ENCODE peak calls at places on chromosomes 13 and 19, in ten cellular contexts. A is heart right ventricle; I is cardiac muscle cell; Q is left lung; F is breast epithelium; S is kidney; J is effector memory CD4-positive, alpha-beta T cell; O is HepG2; R is A673; V is cardiac fibroblast. M is an unnamed sample.

GRCh38 chr13:51278426-51279130 is 56.4 kb downstream of the FAM124A start:
- DNase-seq in A (no peak), I (no peak), Q (no peak), F (no peak), S (no peak), J (no peak), O (no peak), R (no peak), V (no peak), M (no peak)

GRCh38 chr19:48795855-48796142 is 15.0 kb downstream of the BCAT2 start:
- DNase-seq in A (peak), I (no peak), Q (no peak), F (no peak), S (peak), J (no peak), O (no peak), R (no peak), V (no peak), M (no peak)

GRCh38 chr19:20367811-20368294 is 197.7 kb downstream of the ZNF737 start:
- DNase-seq in A (no peak), I (no peak), Q (no peak), F (no peak), S (no peak), J (no peak), O (no peak), R (no peak), V (no peak), M (no peak)

GRCh38 chr13:89936256-89936655 is 1411.2 kb upstream of the MIR17HG start:
- DNase-seq in A (no peak), I (no peak), Q (no peak), F (no peak), S (no peak), J (no peak), O (no peak), R (no peak), V (no peak), M (no peak)

GRCh38 chr13:41751277-41751676 is 209.6 kb downstream of the VWA8 start:
- DNase-seq in A (no peak), I (peak), Q (peak), F (no peak), S (peak), J (no peak), O (no peak), R (no peak), V (peak), M (peak)

GRCh38 chr13:34939771-34940170 is 2.3 kb upstream of the NBEA start:
- DNase-seq in A (no peak), I (no peak), Q (no peak), F (no peak), S (no peak), J (no peak), O (no peak), R (no peak), V (no peak), M (no peak)

GRCh38 chr19:57664269-57665127 is 4.2 kb upstream of the ZSCAN4 start:
- DNase-seq in A (peak), I (peak), Q (peak), F (no peak), S (peak), J (no peak), O (peak), R (peak), V (peak), M (no peak)

GRCh38 chr19:11073568-11073967 is 15.7 kb upstream of the LDLR start:
- DNase-seq in A (no peak), I (no peak), Q (no peak), F (no peak), S (no peak), J (no peak), O (no peak), R (no peak), V (no peak), M (no peak)

GRCh38 chr19:35141627-35142401 is 1.2 kb upstream of the FXYD7 start:
- DNase-seq in A (no peak), I (peak), Q (no peak), F (no peak), S (no peak), J (no peak), O (no peak), R (no peak), V (no peak), M (no peak)

GRCh38 chr13:44884076-44884729 is 105.1 kb downstream of the NUFIP1 start:
- DNase-seq in A (no peak), I (peak), Q (no peak), F (no peak), S (no peak), J (no peak), O (no peak), R (no peak), V (peak), M (peak)

GRCh38 chr13:95349267-95349666 is 48.0 kb upstream of the ABCC4 start:
- DNase-seq in A (no peak), I (peak), Q (no peak), F (no peak), S (no peak), J (no peak), O (no peak), R (no peak), V (peak), M (no peak)

GRCh38 chr13:39765801-39766463 is 110.5 kb downstream of the COG6 start:
- DNase-seq in A (peak), I (peak), Q (peak), F (no peak), S (peak), J (no peak), O (no peak), R (peak), V (peak), M (no peak)

GRCh38 chr13:85879014-85879413 is 79.8 kb upstream of the SLITRK6 start:
- DNase-seq in A (no peak), I (no peak), Q (no peak), F (no peak), S (no peak), J (no peak), O (no peak), R (no peak), V (no peak), M (no peak)

GRCh38 chr19:18711893-18712292 is 28.4 kb downstream of the CRTC1 start:
- DNase-seq in A (no peak), I (no peak), Q (no peak), F (no peak), S (no peak), J (no peak), O (no peak), R (no peak), V (no peak), M (no peak)

GRCh38 chr13:98443329-98443728 is 133.6 kb downstream of the STK24 start:
- DNase-seq in A (no peak), I (peak), Q (no peak), F (no peak), S (peak), J (no peak), O (no peak), R (peak), V (peak), M (no peak)

GRCh38 chr19:18659281-18660050 is 22.6 kb downstream of the KLHL26 start:
- DNase-seq in A (peak), I (peak), Q (no peak), F (no peak), S (peak), J (no peak), O (no peak), R (peak), V (peak), M (no peak)

GRCh38 chr13:113058988-113059850 is 46.4 kb upstream of the F7 start:
- DNase-seq in A (peak), I (peak), Q (no peak), F (no peak), S (peak), J (no peak), O (no peak), R (no peak), V (no peak), M (no peak)

GRCh38 chr19:30402790-30403189 is 30.6 kb downstream of the ZNF536 start:
- DNase-seq in A (no peak), I (no peak), Q (no peak), F (no peak), S (no peak), J (no peak), O (no peak), R (no peak), V (no peak), M (no peak)

GRCh38 chr13:99197257-99197651 is 3.4 kb upstream of the UBAC2 start:
- DNase-seq in A (no peak), I (no peak), Q (no peak), F (no peak), S (no peak), J (no peak), O (no peak), R (no peak), V (no peak), M (no peak)

GRCh38 chr13:77563110-77563509 is 27.6 kb downstream of the SCEL start:
- DNase-seq in A (no peak), I (peak), Q (no peak), F (no peak), S (no peak), J (no peak), O (peak), R (peak), V (peak), M (no peak)

GRCh38 chr19:27794444-27795042 is 1418.4 kb downstream of the UQCRFS1 start:
- DNase-seq in A (peak), I (peak), Q (no peak), F (no peak), S (peak), J (no peak), O (peak), R (peak), V (peak), M (no peak)

GRCh38 chr13:108629353-108629752 is at the start of gene MYO16:
- DNase-seq in A (no peak), I (no peak), Q (no peak), F (no peak), S (no peak), J (no peak), O (no peak), R (no peak), V (no peak), M (no peak)

GRCh38 chr13:40562975-40563349 is 103.5 kb downstream of the FOXO1 start:
- DNase-seq in A (no peak), I (no peak), Q (no peak), F (no peak), S (no peak), J (no peak), O (no peak), R (no peak), V (no peak), M (no peak)

GRCh38 chr19:33956941-33957340 is 160.3 kb downstream of the KCTD15 start:
- DNase-seq in A (no peak), I (no peak), Q (no peak), F (no peak), S (no peak), J (no peak), O (no peak), R (no peak), V (no peak), M (no peak)

GRCh38 chr19:33953023-33953422 is 156.4 kb downstream of the KCTD15 start:
- DNase-seq in A (no peak), I (no peak), Q (no peak), F (no peak), S (no peak), J (no peak), O (no peak), R (no peak), V (no peak), M (no peak)

GRCh38 chr19:33957804-33958203 is 161.1 kb downstream of the KCTD15 start:
- DNase-seq in A (no peak), I (no peak), Q (no peak), F (no peak), S (no peak), J (no peak), O (no peak), R (no peak), V (no peak), M (no peak)

GRCh38 chr19:33953592-33953991 is 156.9 kb downstream of the KCTD15 start:
- DNase-seq in A (no peak), I (no peak), Q (no peak), F (no peak), S (no peak), J (no peak), O (no peak), R (no peak), V (no peak), M (no peak)

DNA sequence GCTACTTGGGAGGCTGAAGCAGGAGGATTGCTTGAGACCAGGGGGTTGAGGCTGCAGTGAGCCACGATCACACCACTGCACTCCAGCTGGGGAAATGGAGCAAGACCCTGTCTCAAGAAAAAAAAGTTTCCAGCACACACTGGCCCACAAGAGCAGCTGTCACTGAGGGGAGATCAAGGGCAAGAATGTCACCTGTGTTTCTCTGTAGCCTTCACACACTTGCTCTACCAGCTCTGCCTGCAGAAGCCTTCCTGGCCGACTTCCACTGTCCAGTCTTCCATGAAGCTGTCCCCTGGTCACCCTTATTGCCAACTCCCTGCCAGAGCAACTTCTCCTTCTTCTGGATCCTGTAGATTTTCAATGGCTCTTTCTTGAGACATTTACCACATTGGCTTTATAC is 158.0 kb downstream of the KCTD15 start:
- DNase-seq in A (no peak), I (no peak), Q (no peak), F (no peak), S (no peak), J (no peak), O (no peak), R (no peak), V (no peak), M (no peak)
- H3K4me3 ChIP-seq in A (no peak), I (no peak), Q (no peak), F (no peak), S (no peak), J (no peak), O (no peak), R (no peak), V (no peak), M (no peak)

DNA sequence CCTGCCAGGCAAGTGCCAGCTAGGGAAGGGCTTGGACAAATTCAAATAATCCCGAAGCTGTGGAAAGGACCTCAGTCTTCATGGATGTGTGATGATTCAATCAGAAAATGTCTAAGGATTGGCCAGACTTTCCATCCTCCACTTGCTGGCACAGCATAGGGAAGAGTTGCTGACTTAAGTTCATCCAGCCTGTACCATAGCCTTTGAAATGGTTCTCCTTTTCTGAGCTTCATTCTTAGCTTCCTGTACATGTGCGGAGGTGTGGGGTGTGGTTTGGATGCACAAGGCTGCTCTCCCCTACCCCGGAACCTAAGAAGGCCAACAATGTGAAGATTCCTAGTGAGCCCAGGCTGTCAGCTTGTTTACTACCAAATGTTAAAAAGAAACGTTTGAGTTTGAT is 959 bp upstream of the IGFL3 start:
- DNase-seq in A (no peak), I (no peak), Q (no peak), F (no peak), S (no peak), J (no peak), O (no peak), R (no peak), V (no peak), M (no peak)
- H3K4me3 ChIP-seq in A (no peak), I (no peak), Q (no peak), F (no peak), S (no peak), J (no peak), O (no peak), R (no peak), V (no peak), M (no peak)

GRCh38 chr19:2695288-2695866 is 7.1 kb downstream of the GNG7 start:
- DNase-seq in A (peak), I (peak), Q (no peak), F (no peak), S (no peak), J (no peak), O (no peak), R (no peak), V (no peak), M (no peak)
- H3K4me3 ChIP-seq in A (peak), I (no peak), Q (no peak), F (peak), S (no peak), J (no peak), O (no peak), R (no peak), V (no peak), M (no peak)

GRCh38 chr19:45402469-45403070 is 2.3 kb downstream of the PPP1R13L start:
- DNase-seq in A (peak), I (peak), Q (no peak), F (peak), S (no peak), J (no peak), O (no peak), R (no peak), V (peak), M (no peak)
- H3K4me3 ChIP-seq in A (peak), I (no peak), Q (peak), F (peak), S (no peak), J (no peak), O (no peak), R (no peak), V (no peak), M (peak)

GRCh38 chr13:30115257-30115600 is 192.1 kb downstream of the KATNAL1 start:
- DNase-seq in A (no peak), I (no peak), Q (no peak), F (no peak), S (no peak), J (no peak), O (no peak), R (no peak), V (no peak), M (no peak)
- H3K4me3 ChIP-seq in A (peak), I (peak), Q (peak), F (peak), S (peak), J (peak), O (peak), R (peak), V (peak), M (peak)

GRCh38 chr19:41577144-41577830 is 1.3 kb downstream of the CEACAM21 start:
- DNase-seq in A (no peak), I (no peak), Q (no peak), F (no peak), S (no peak), J (no peak), O (peak), R (no peak), V (no peak), M (no peak)

GRCh38 chr19:41570639-41571112 is 5.3 kb upstream of the CEACAM21 start:
- DNase-seq in A (peak), I (peak), Q (peak), F (peak), S (peak), J (peak), O (peak), R (peak), V (peak), M (no peak)

GRCh38 chr19:41577833-41578232 is 1.9 kb downstream of the CEACAM21 start:
- DNase-seq in A (no peak), I (no peak), Q (no peak), F (no peak), S (no peak), J (no peak), O (no peak), R (no peak), V (no peak), M (no peak)

GRCh38 chr19:41578886-41579285 is 2.9 kb downstream of the CEACAM21 start:
- DNase-seq in A (no peak), I (no peak), Q (no peak), F (no peak), S (no peak), J (no peak), O (no peak), R (no peak), V (no peak), M (no peak)

GRCh38 chr19:41575998-41576397 is at the start of gene CEACAM21:
- DNase-seq in A (peak), I (no peak), Q (peak), F (no peak), S (no peak), J (peak), O (no peak), R (peak), V (no peak), M (no peak)
- H3K4me3 ChIP-seq in A (no peak), I (no peak), Q (peak), F (no peak), S (no peak), J (peak), O (no peak), R (no peak), V (no peak), M (no peak)

M was measured in AG04449.